ENCODE peak calls at places on chromosomes 5 and 9, in ten cellular contexts. M, J, N, D, A, K, L, B, V and O are unnamed samples.

GRCh38 chr9:133114886-133115603 is 6.0 kb downstream of the RALGDS start:
- DNase-seq in M (no peak), J (no peak), N (peak), D (no peak), A (peak), K (no peak), L (peak), B (no peak), V (no peak), O (no peak)

GRCh38 chr5:149611327-149611726 is 30.0 kb downstream of the ARHGEF37 start:
- DNase-seq in M (no peak), J (no peak), N (peak), D (peak), A (no peak), K (peak), L (peak), B (no peak), V (no peak), O (no peak)

GRCh38 chr5:127967323-127967982 is 116.1 kb upstream of the SLC12A2 start:
- DNase-seq in M (no peak), J (no peak), N (no peak), D (no peak), A (no peak), K (no peak), L (no peak), B (no peak), V (no peak), O (no peak)

GRCh38 chr9:89375181-89375760 is 57.0 kb downstream of the SECISBP2 start:
- DNase-seq in M (no peak), J (no peak), N (no peak), D (no peak), A (no peak), K (no peak), L (no peak), B (peak), V (no peak), O (peak)

GRCh38 chr5:172521338-172521932 is 67.1 kb upstream of the SH3PXD2B start:
- DNase-seq in M (no peak), J (no peak), N (no peak), D (no peak), A (no peak), K (no peak), L (no peak), B (no peak), V (no peak), O (no peak)

GRCh38 chr5:173643964-173644363 is 27.5 kb upstream of the BOD1 start:
- DNase-seq in M (peak), J (no peak), N (no peak), D (no peak), A (no peak), K (no peak), L (no peak), B (peak), V (peak), O (peak)

GRCh38 chr5:157613385-157614245 is 38.0 kb upstream of the ADAM19 start:
- DNase-seq in M (no peak), J (no peak), N (no peak), D (no peak), A (no peak), K (no peak), L (no peak), B (no peak), V (no peak), O (no peak)

GRCh38 chr9:121353246-121353975 is 16.6 kb downstream of the STOM start:
- DNase-seq in M (no peak), J (peak), N (no peak), D (no peak), A (no peak), K (no peak), L (no peak), B (no peak), V (no peak), O (peak)

GRCh38 chr5:38121420-38121819 is 136.9 kb upstream of the EGFLAM start:
- DNase-seq in M (no peak), J (no peak), N (no peak), D (no peak), A (no peak), K (no peak), L (no peak), B (no peak), V (no peak), O (no peak)

GRCh38 chr5:173802670-173803165 is 85.4 kb upstream of the CPEB4 start:
- DNase-seq in M (no peak), J (no peak), N (peak), D (peak), A (peak), K (no peak), L (no peak), B (no peak), V (peak), O (no peak)

GRCh38 chr5:43066231-43066798 is 26.2 kb upstream of the ANXA2R start:
- DNase-seq in M (peak), J (peak), N (peak), D (peak), A (peak), K (no peak), L (peak), B (peak), V (peak), O (peak)

GRCh38 chr9:4197548-4197947 is 102.3 kb downstream of the GLIS3 start:
- DNase-seq in M (peak), J (no peak), N (no peak), D (peak), A (no peak), K (no peak), L (no peak), B (peak), V (no peak), O (peak)

GRCh38 chr9:76729980-76730737 is 34.1 kb upstream of the PCA3 start:
- DNase-seq in M (no peak), J (no peak), N (no peak), D (no peak), A (no peak), K (no peak), L (no peak), B (no peak), V (no peak), O (no peak)

GRCh38 chr9:74413876-74414275 is 83.3 kb upstream of the RORB start:
- DNase-seq in M (no peak), J (no peak), N (no peak), D (no peak), A (no peak), K (no peak), L (no peak), B (no peak), V (no peak), O (no peak)

GRCh38 chr5:1182360-1182632 is 19.1 kb upstream of the SLC6A19 start:
- DNase-seq in M (no peak), J (no peak), N (peak), D (no peak), A (no peak), K (no peak), L (no peak), B (no peak), V (no peak), O (no peak)

GRCh38 chr5:121489972-121490371 is 361.7 kb upstream of the FTMT start:
- DNase-seq in M (no peak), J (no peak), N (no peak), D (no peak), A (no peak), K (no peak), L (no peak), B (no peak), V (no peak), O (no peak)

GRCh38 chr5:57653636-57654290 is 171.2 kb upstream of the ACTBL2 start:
- DNase-seq in M (peak), J (no peak), N (no peak), D (no peak), A (no peak), K (no peak), L (no peak), B (no peak), V (no peak), O (no peak)

GRCh38 chr9:5427005-5427404 is 10.7 kb downstream of the PLGRKT start:
- DNase-seq in M (no peak), J (no peak), N (no peak), D (no peak), A (no peak), K (no peak), L (no peak), B (no peak), V (no peak), O (no peak)

GRCh38 chr9:5429873-5430564 is 7.7 kb downstream of the PLGRKT start:
- DNase-seq in M (no peak), J (no peak), N (no peak), D (no peak), A (no peak), K (no peak), L (no peak), B (no peak), V (no peak), O (no peak)

GRCh38 chr9:5428172-5428571 is 9.6 kb downstream of the PLGRKT start:
- DNase-seq in M (no peak), J (no peak), N (no peak), D (no peak), A (no peak), K (no peak), L (no peak), B (no peak), V (no peak), O (no peak)

GRCh38 chr9:5428794-5429528 is 8.8 kb downstream of the PLGRKT start:
- DNase-seq in M (no peak), J (no peak), N (no peak), D (peak), A (no peak), K (no peak), L (no peak), B (no peak), V (no peak), O (no peak)

GRCh38 chr9:5430912-5431311 is 6.8 kb downstream of the PLGRKT start:
- DNase-seq in M (no peak), J (no peak), N (no peak), D (no peak), A (no peak), K (no peak), L (no peak), B (no peak), V (no peak), O (no peak)
- TF ChIP-seq CTCF in M (peak), J (no peak), N (no peak), D (no peak), A (no peak), K (no peak), L (no peak), B (no peak), V (no peak), O (no peak)

GRCh38 chr9:26673276-26673675 is 219.3 kb downstream of the CAAP1 start:
- DNase-seq in M (no peak), J (no peak), N (no peak), D (no peak), A (no peak), K (no peak), L (no peak), B (no peak), V (no peak), O (no peak)
- TF ChIP-seq CTCF in M (no peak), J (no peak), N (no peak), D (no peak), A (no peak), K (no peak), L (no peak), B (no peak), V (no peak), O (no peak)

GRCh38 chr5:146451411-146451810 is 4.3 kb downstream of the TCERG1 start:
- DNase-seq in M (no peak), J (no peak), N (no peak), D (no peak), A (no peak), K (no peak), L (no peak), B (no peak), V (no peak), O (no peak)
- TF ChIP-seq CTCF in M (peak), J (no peak), N (no peak), D (no peak), A (peak), K (no peak), L (no peak), B (peak), V (no peak), O (peak)

DNA sequence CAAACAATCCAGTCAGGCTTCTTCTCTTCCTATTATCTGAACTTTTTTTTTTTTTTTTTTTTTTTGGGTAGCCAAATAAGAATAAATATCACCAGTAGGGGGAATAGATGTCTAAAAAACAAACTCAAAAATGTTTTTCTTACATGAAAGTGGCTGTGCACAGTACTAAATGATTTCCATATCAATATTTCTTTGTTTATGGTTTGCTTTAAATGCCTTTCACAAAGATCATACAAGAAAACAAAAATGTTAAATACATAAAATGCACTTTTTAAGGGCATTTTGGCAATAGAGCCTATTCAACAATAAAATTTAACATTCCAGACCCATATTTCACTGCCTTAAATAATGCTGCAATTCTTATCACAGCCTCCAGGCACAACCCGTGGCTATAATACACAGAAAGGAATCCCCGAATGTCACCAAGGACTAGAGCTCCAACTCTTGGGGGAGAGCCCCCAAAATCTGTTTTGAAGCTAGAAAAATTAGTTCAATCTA is 91.1 kb upstream of the TBCA start:
- DNase-seq in M (no peak), J (no peak), N (no peak), D (peak), A (no peak), K (no peak), L (no peak), B (peak), V (no peak), O (no peak)
- TF ChIP-seq CTCF in M (peak), J (peak), N (no peak), D (peak), A (peak), K (no peak), L (no peak), B (peak), V (no peak), O (peak)

GRCh38 chr9:72807765-72808445 is 144.9 kb downstream of the ALDH1A1 start:
- DNase-seq in M (no peak), J (no peak), N (no peak), D (no peak), A (no peak), K (no peak), L (no peak), B (peak), V (no peak), O (no peak)
- TF ChIP-seq CTCF in M (peak), J (no peak), N (no peak), D (peak), A (no peak), K (peak), L (no peak), B (peak), V (no peak), O (peak)

GRCh38 chr9:86636051-86636450 is 281.8 kb upstream of the TUT7 start:
- DNase-seq in M (no peak), J (no peak), N (no peak), D (no peak), A (no peak), K (no peak), L (no peak), B (no peak), V (no peak), O (no peak)

GRCh38 chr9:86633904-86634303 is 279.7 kb upstream of the TUT7 start:
- DNase-seq in M (no peak), J (no peak), N (no peak), D (no peak), A (no peak), K (no peak), L (no peak), B (no peak), V (no peak), O (no peak)

GRCh38 chr9:86636614-86637013 is 282.4 kb upstream of the TUT7 start:
- DNase-seq in M (peak), J (no peak), N (no peak), D (no peak), A (no peak), K (no peak), L (no peak), B (no peak), V (no peak), O (no peak)

GRCh38 chr9:86632537-86632936 is 278.3 kb upstream of the TUT7 start:
- DNase-seq in M (no peak), J (no peak), N (no peak), D (no peak), A (no peak), K (no peak), L (no peak), B (no peak), V (no peak), O (no peak)

DNA sequence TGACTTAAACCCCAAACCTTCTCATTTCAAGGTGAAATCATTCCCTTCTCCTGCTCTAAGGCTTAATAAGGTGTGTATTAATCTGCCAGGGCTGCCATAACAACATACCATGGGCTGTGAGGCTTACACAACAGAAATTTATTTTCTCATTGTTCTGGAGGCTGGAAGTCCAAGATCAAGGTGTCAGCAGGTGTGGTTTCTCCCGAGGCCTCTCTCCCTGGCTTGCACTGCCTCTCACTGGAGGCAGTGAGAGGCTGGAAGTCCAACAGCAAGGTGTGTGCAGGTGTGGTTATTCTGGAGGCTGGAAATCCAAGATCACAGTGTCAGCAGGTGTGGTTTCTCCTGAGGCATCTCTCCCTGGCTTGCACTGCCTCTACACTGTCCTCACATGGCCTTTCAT is 280.3 kb upstream of the TUT7 start:
- DNase-seq in M (no peak), J (no peak), N (no peak), D (no peak), A (no peak), K (no peak), L (no peak), B (no peak), V (no peak), O (no peak)
- TF ChIP-seq CTCF in M (no peak), J (no peak), N (no peak), D (no peak), A (no peak), K (no peak), L (no peak), B (no peak), V (no peak), O (no peak)

DNA sequence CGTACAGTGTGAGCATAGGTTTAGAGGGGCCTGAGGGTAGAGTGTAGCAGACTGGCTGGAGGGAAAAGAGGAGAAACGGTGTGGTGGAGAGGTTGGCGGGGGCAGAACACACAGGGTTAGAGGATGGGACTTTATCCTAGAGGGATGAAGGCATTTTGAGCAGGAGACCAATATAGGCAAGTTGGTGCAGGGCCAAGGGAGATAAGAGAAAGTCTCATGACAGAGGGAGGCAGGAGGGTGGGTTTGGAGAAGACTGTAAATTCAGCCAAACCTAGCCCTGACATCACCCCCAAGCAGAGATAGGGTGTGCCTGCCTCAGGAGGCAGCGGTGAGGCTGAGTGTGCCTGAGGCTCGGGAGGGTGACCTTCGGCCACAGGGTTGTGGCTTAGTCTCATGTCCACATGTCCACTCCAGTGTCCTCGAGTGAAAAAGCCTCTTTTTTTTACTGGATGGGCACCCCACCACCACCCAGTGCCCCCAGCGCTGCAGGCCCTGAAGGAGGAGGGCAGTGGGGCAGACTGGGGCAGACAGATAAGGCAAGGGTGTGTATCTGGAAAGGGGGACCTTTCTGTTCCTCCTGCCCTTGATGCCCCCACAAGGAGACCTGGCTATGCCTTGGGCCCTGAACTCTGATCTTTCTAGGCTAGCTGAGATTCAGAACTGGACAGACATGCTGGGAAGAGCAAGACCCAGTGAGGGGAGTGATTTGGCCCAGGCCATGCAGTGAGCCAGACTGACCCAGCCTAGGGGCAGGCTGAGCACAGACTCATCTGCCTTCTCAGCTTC is 108.7 kb downstream of the RGS3 start:
- DNase-seq in M (no peak), J (no peak), N (no peak), D (no peak), A (peak), K (no peak), L (peak), B (no peak), V (no peak), O (no peak)
- TF ChIP-seq CTCF in M (no peak), J (no peak), N (no peak), D (no peak), A (no peak), K (no peak), L (no peak), B (no peak), V (no peak), O (no peak)

GRCh38 chr9:16725066-16725465 is 145.4 kb downstream of the BNC2 start:
- DNase-seq in M (no peak), J (no peak), N (no peak), D (no peak), A (no peak), K (no peak), L (no peak), B (no peak), V (no peak), O (no peak)
- TF ChIP-seq CTCF in M (no peak), J (no peak), N (no peak), D (no peak), A (no peak), K (no peak), L (no peak), B (no peak), V (no peak), O (no peak)